ENCODE peak calls at places on chromosomes 11 and 22, in four cellular contexts. E is CD4-positive, alpha-beta T cell; T is HCT116; F is H9. Y is an unnamed sample.
A peak's percentile ranks its signal among the peaks of the same experiment; 100 is the strongest.

GRCh38 chr11:125569913-125570621 is 790 bp downstream of the EI24 start:
- DNase-seq in E (no peak), T (no peak), F (no peak), Y (no peak)

GRCh38 chr22:25992331-25992730 is 176.9 kb upstream of the SEZ6L start:
- DNase-seq in E (no peak), T (no peak), F (no peak), Y (peak; percentile 15)

GRCh38 chr22:26461188-26461810 is 22.3 kb downstream of the HPS4 start:
- DNase-seq in E (peak; percentile 18), T (peak; percentile 18), F (peak; percentile 87), Y (no peak)

GRCh38 chr22:40541300-40541699 is 95.2 kb downstream of the MRTFA start:
- DNase-seq in E (no peak), T (peak; percentile 8), F (no peak), Y (no peak)

GRCh38 chr11:37502202-37502601 is 904.2 kb upstream of the RAG2 start:
- DNase-seq in E (no peak), T (no peak), F (no peak), Y (no peak)

GRCh38 chr11:113176561-113176960 is 137.8 kb upstream of the TTC12 start:
- DNase-seq in E (no peak), T (no peak), F (no peak), Y (no peak)

GRCh38 chr11:112308651-112309050 is 48.0 kb upstream of the PLET1 start:
- DNase-seq in E (no peak), T (no peak), F (no peak), Y (no peak)

GRCh38 chr11:30128269-30128932 is 102.4 kb upstream of the FSHB start:
- DNase-seq in E (no peak), T (peak; percentile 12), F (no peak), Y (peak; percentile 8)

GRCh38 chr11:132258865-132259264 is 888.5 kb downstream of the NTM start:
- DNase-seq in E (no peak), T (no peak), F (no peak), Y (peak; percentile 79)

GRCh38 chr22:22156716-22157499 is 87.7 kb upstream of the VPREB1 start:
- DNase-seq in E (peak; percentile 45), T (peak; percentile 74), F (peak; percentile 68), Y (peak; percentile 89)

GRCh38 chr11:34379081-34379480 is 21.3 kb upstream of the ABTB2 start:
- DNase-seq in E (no peak), T (no peak), F (no peak), Y (peak; percentile 81)

GRCh38 chr11:111777094-111778046 is 11.2 kb upstream of the PPP2R1B start:
- DNase-seq in E (peak; percentile 19), T (peak; percentile 53), F (no peak), Y (peak; percentile 73)

GRCh38 chr11:43130616-43131015 is 181.2 kb upstream of the API5 start:
- DNase-seq in E (no peak), T (no peak), F (peak; percentile 34), Y (no peak)

GRCh38 chr11:25953015-25953414 is 378.9 kb upstream of the ANO3 start:
- DNase-seq in E (no peak), T (no peak), F (no peak), Y (no peak)

GRCh38 chr22:27112273-27112672 is 454.9 kb downstream of the MIAT start:
- DNase-seq in E (no peak), T (no peak), F (no peak), Y (no peak)

GRCh38 chr11:122235615-122236014 is 119.6 kb upstream of the BLID start:
- DNase-seq in E (no peak), T (no peak), F (no peak), Y (no peak)

GRCh38 chr22:35480143-35480542 is 60.5 kb upstream of the RASD2 start:
- DNase-seq in E (no peak), T (no peak), F (peak; percentile 13), Y (no peak)

GRCh38 chr11:65213322-65214211 is 31.8 kb downstream of the CAPN1 start:
- DNase-seq in E (no peak), T (no peak), F (peak; percentile 83), Y (peak; percentile 55)

GRCh38 chr11:122105009-122105828 is 10.8 kb downstream of the BLID start:
- DNase-seq in E (no peak), T (peak; percentile 32), F (peak; percentile 35), Y (no peak)

GRCh38 chr11:90803366-90803765 is 580.5 kb upstream of the CHORDC1 start:
- DNase-seq in E (no peak), T (no peak), F (no peak), Y (no peak)

GRCh38 chr11:34356576-34356917 is 1.3 kb downstream of the ABTB2 start:
- DNase-seq in E (no peak), T (no peak), F (peak; percentile 61), Y (peak; percentile 82)

GRCh38 chr11:102312656-102313055 is 4.6 kb upstream of the BIRC3 start:
- DNase-seq in E (no peak), T (no peak), F (no peak), Y (no peak)

GRCh38 chr11:19071255-19071654 is 10.7 kb upstream of the MRGPRX2 start:
- DNase-seq in E (no peak), T (peak; percentile 77), F (peak; percentile 80), Y (peak; percentile 91)

GRCh38 chr11:18172686-18173085 is at the start of gene MRGPRX4:
- DNase-seq in E (no peak), T (no peak), F (no peak), Y (no peak)

GRCh38 chr11:83862691-83863090 is 576.5 kb upstream of the CCDC90B start:
- DNase-seq in E (no peak), T (no peak), F (no peak), Y (no peak)

GRCh38 chr11:95289378-95289777 is 58.4 kb upstream of the SESN3 start:
- DNase-seq in E (no peak), T (peak; percentile 8), F (no peak), Y (no peak)

GRCh38 chr11:64854534-64855502 is 10.4 kb upstream of the CDC42BPG start:
- DNase-seq in E (no peak), T (peak; percentile 91), F (no peak), Y (peak; percentile 100)

GRCh38 chr22:23580586-23581251 is 629 bp upstream of the IGLL1 start:
- DNase-seq in E (no peak), T (no peak), F (no peak), Y (no peak)

GRCh38 chr11:2580444-2581050 is 119.2 kb downstream of the KCNQ1OT1 start:
- DNase-seq in E (no peak), T (no peak), F (peak; percentile 19), Y (peak; percentile 63)

GRCh38 chr22:27129266-27129665 is 471.9 kb downstream of the MIAT start:
- DNase-seq in E (no peak), T (no peak), F (no peak), Y (no peak)

GRCh38 chr11:95487391-95487790 is 256.4 kb upstream of the SESN3 start:
- DNase-seq in E (no peak), T (no peak), F (no peak), Y (no peak)

GRCh38 chr22:20149257-20150250 is 1.3 kb downstream of the CCDC188 start:
- DNase-seq in E (no peak), T (no peak), F (no peak), Y (no peak)

GRCh38 chr11:114102993-114103896 is 43.7 kb downstream of the ZBTB16 start:
- DNase-seq in E (no peak), T (no peak), F (no peak), Y (no peak)

GRCh38 chr11:104291646-104292045 is 127.7 kb upstream of the PDGFD start:
- DNase-seq in E (no peak), T (no peak), F (no peak), Y (no peak)

GRCh38 chr11:62146476-62147200 is 22.8 kb downstream of the INCENP start:
- DNase-seq in E (no peak), T (no peak), F (peak; percentile 17), Y (peak; percentile 34)

GRCh38 chr22:36467042-36467810 is 14.2 kb downstream of the TXN2 start:
- DNase-seq in E (no peak), T (peak; percentile 46), F (no peak), Y (no peak)

GRCh38 chr22:29270475-29271271 is 2.6 kb downstream of the EWSR1 start:
- DNase-seq in E (no peak), T (no peak), F (no peak), Y (peak; percentile 9)

GRCh38 chr11:65355013-65355775 is 643 bp downstream of the TIGD3 start:
- DNase-seq in E (peak; percentile 44), T (no peak), F (peak; percentile 49), Y (no peak)

GRCh38 chr11:118102721-118103261 is 16.0 kb upstream of the SMIM35 start:
- DNase-seq in E (no peak), T (no peak), F (no peak), Y (no peak)

GRCh38 chr11:43988040-43988793 is 45.8 kb downstream of the C11orf96 start:
- DNase-seq in E (no peak), T (no peak), F (no peak), Y (peak; percentile 61)

GRCh38 chr11:69101100-69101791 is 52.5 kb downstream of the TPCN2 start:
- DNase-seq in E (peak; percentile 67), T (peak; percentile 49), F (peak; percentile 88), Y (peak; percentile 99)
- H3K27me3 ChIP-seq in E (no peaks in the 10 kb centered on the region), T (no peaks in the 10 kb centered on the region), F (no peaks in the 10 kb centered on the region), Y (peaks cover 25% of the 10 kb centered on the region)

GRCh38 chr22:43419371-43420080 is 7.7 kb downstream of the MPPED1 start:
- DNase-seq in E (no peak), T (no peak), F (no peak), Y (no peak)
- H3K27me3 ChIP-seq in E (no peaks in the 10 kb centered on the region), T (peaks cover 30% of the 10 kb centered on the region), F (no peaks in the 10 kb centered on the region), Y (peaks cover 42% of the 10 kb centered on the region)

GRCh38 chr11:1222491-1223345 is at the start of gene MUC5B:
- DNase-seq in E (no peak), T (no peak), F (peak; percentile 22), Y (peak; percentile 85)

GRCh38 chr11:1223346-1224108 is 661 bp downstream of the MUC5B start:
- DNase-seq in E (no peak), T (no peak), F (peak; percentile 17), Y (peak; percentile 92)

GRCh38 chr11:1220941-1221721 is 1.7 kb upstream of the MUC5B start:
- DNase-seq in E (no peak), T (no peak), F (peak; percentile 20), Y (peak; percentile 76)

GRCh38 chr11:1219836-1220810 is 2.7 kb upstream of the MUC5B start:
- DNase-seq in E (no peak), T (no peak), F (peak; percentile 26), Y (peak; percentile 79)

GRCh38 chr11:1221848-1222311 is 986 bp upstream of the MUC5B start:
- DNase-seq in E (no peak), T (no peak), F (peak; percentile 28), Y (peak; percentile 49)
- H3K27me3 ChIP-seq in E (peaks cover 8% of the 10 kb centered on the region), T (no peaks in the 10 kb centered on the region), F (no peaks in the 10 kb centered on the region), Y (no peaks in the 10 kb centered on the region)

DNA sequence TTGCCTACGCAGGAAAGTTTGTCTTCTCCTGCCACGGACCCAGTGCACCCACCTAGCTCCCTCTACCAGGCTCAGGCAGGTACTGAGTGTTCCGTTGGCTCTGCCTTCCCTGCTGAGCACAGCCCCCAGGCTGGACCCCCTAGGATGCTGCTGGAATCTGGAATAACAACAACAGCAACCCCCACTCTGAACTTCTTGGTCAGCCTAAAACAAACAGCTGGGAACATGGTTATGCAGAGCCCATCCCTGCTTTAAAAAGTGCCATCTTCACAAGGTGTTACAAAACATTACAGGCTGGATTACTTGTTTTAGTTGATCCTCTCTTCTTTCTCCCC is 1.8 kb downstream of the OPCML start:
- DNase-seq in E (no peak), T (no peak), F (peak; percentile 65), Y (no peak)
- H3K27me3 ChIP-seq in E (peaks cover 41% of the 10 kb centered on the region), T (no peaks in the 10 kb centered on the region), F (peaks cover 4% of the 10 kb centered on the region), Y (no peaks in the 10 kb centered on the region)

DNA sequence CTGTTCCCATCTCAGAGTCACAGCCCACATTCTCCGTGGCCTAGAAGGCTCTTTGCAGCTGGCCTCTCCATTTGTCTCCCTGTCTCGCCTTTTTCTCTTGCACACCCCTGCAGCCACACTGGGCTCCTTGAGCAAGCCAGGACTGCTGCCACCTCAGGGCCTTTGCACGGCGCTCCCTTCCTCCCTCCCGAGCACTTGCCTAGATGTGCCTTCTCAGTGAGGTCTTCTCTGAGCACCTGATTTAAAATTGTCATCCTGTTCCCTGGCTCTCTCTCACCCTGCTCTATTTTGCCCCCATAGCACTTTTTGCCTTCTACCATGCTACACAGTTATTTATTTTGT is 102.9 kb upstream of the THY1 start:
- DNase-seq in E (no peak), T (no peak), F (no peak), Y (no peak)
- H3K27me3 ChIP-seq in E (peaks cover 1% of the 10 kb centered on the region), T (no peaks in the 10 kb centered on the region), F (no peaks in the 10 kb centered on the region), Y (peaks cover 44% of the 10 kb centered on the region)

Y was measured in osteoblast.